ENCODE peak calls at places on chromosomes 1 and 21, in four cellular contexts. W, N, C and E are unnamed samples.
A peak's percentile ranks its signal among the peaks of the same experiment; 100 is the strongest.

GRCh38 chr21:16522512-16522911 is 792.7 kb downstream of the USP25 start:
- DNase-seq in W (no peak), N (no peak), C (no peak), E (peak; percentile 34)

GRCh38 chr21:44724166-44724565 is 12.8 kb upstream of the TSPEAR start:
- DNase-seq in W (no peak), N (no peak), C (no peak), E (no peak)

GRCh38 chr1:161799792-161800191 is 33.7 kb downstream of the ATF6 start:
- DNase-seq in W (no peak), N (no peak), C (no peak), E (no peak)

GRCh38 chr1:164446020-164446419 is 113.0 kb upstream of the PBX1 start:
- DNase-seq in W (no peak), N (no peak), C (no peak), E (no peak)

GRCh38 chr1:207218512-207219352 is 102.7 kb upstream of the CD55 start:
- DNase-seq in W (peak; percentile 10), N (no peak), C (no peak), E (no peak)

GRCh38 chr1:36187800-36188593 is 32.0 kb downstream of the MAP7D1 start:
- DNase-seq in W (peak; percentile 91), N (peak; percentile 86), C (peak; percentile 92), E (peak; percentile 92)

GRCh38 chr1:15523104-15523921 is 702 bp downstream of the CASP9 start:
- DNase-seq in W (no peak), N (no peak), C (no peak), E (no peak)

GRCh38 chr1:245855846-245856730 is 651.0 kb downstream of the SMYD3 start:
- DNase-seq in W (no peak), N (peak; percentile 22), C (no peak), E (no peak)

GRCh38 chr21:45128613-45129226 is 54.3 kb downstream of the ADARB1 start:
- DNase-seq in W (peak; percentile 82), N (peak; percentile 71), C (peak; percentile 63), E (peak; percentile 71)

GRCh38 chr1:154348429-154349076 is 23.2 kb downstream of the ATP8B2 start:
- DNase-seq in W (no peak), N (no peak), C (no peak), E (no peak)

DNA sequence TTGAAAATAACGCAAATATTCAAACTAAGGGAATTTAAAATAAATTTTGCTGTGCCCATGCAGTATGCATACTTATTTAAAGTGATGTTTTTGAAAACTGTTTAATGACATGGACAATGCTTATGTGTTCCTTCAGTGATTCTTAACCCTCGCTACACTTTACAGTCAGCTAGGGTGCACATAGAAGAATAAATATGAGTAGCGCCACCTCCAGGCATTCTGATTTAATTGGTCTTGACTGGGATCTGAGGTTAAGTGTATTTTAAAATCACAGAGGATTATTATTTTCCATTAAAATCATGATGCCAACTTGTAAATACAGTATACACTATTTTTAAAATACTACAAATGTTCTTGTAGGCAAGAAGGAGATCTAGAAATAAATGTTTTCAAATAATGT is 373.5 kb upstream of the ADGRL4 start:
- DNase-seq in W (no peak), N (no peak), C (no peak), E (no peak)
- TF ChIP-seq CTCF in W (no peak), N (peak; percentile 26), C (peak; percentile 66), E (no peak)

GRCh38 chr1:44074415-44074814 is 43.2 kb upstream of the SLC6A9 start:
- DNase-seq in W (no peak), N (no peak), C (no peak), E (no peak)

GRCh38 chr1:44077421-44077820 is 41.2 kb upstream of the KLF17 start:
- DNase-seq in W (no peak), N (no peak), C (no peak), E (no peak)

GRCh38 chr1:44076093-44076492 is 42.5 kb upstream of the KLF17 start:
- DNase-seq in W (no peak), N (no peak), C (no peak), E (no peak)

GRCh38 chr1:44072204-44072603 is 40.9 kb upstream of the SLC6A9 start:
- DNase-seq in W (peak; percentile 24), N (no peak), C (no peak), E (peak; percentile 73)

GRCh38 chr1:44073528-44073927 is 42.3 kb upstream of the SLC6A9 start:
- DNase-seq in W (no peak), N (no peak), C (no peak), E (no peak)
- TF ChIP-seq CTCF in W (no peak), N (no peak), C (no peak), E (no peak)

GRCh38 chr1:183483224-183483623 is 10.9 kb downstream of the SMG7 start:
- DNase-seq in W (no peak), N (no peak), C (no peak), E (no peak)

GRCh38 chr1:183487686-183488442 is 15.6 kb downstream of the SMG7 start:
- DNase-seq in W (no peak), N (no peak), C (no peak), E (no peak)

GRCh38 chr1:183480971-183481431 is 8.7 kb downstream of the SMG7 start:
- DNase-seq in W (no peak), N (no peak), C (no peak), E (peak; percentile 4)

DNA sequence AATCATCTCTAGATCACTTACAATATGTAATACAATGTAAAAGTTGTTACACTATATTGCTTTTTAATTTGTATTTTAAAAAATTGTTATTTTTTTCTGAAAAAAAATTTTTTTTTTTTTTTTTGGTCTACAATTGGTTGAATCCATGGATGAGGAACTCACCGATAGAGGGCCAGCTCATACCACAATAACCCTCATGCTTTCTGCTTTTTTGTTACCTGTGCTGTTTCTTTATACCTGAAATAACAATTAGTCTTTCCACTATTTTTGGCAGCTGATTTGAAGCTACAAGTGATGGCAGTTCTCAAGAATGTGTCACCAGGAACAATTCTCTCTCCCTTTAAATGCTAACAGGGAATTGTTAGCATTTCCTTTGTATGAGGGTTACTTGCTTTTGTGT is 12.0 kb downstream of the SMG7 start:
- DNase-seq in W (no peak), N (no peak), C (no peak), E (no peak)
- TF ChIP-seq CTCF in W (no peak), N (no peak), C (peak; percentile 57), E (no peak)

DNA sequence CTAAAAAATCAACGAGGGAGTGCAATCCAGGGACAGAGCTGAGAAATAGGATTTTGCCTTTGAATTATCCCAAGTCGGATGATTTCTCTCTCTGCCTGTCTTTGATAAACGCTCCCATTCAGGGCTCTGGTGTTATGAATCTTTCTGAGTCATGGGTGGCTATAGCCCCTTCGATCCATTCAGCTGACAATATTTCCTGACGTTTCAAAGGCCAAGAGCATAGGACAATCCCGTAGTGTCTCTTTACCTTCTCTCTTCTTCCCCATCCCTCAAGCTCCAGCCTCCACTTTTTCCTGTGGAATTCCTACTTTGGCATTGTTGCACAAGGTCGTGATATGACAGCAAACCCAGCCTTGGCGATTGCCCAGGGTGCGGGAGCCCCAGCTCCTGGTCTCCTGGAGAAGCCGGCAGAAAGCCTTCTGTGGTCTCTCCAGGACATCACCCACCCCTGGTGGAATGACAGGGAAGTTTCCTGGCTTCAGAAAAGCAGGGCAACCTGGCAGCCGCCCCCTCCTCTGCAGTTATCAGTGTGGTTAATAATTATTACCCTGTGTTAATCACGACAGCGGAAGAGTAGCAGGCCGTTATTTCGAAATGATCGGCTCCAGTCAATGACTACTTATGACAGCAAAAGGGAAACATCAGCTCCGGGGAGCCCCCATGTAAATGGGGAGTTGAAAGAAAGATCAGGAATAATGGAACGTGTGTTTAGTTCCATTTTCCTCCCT is 8.1 kb upstream of the PLXNA2 start:
- DNase-seq in W (peak; percentile 70), N (peak; percentile 31), C (peak; percentile 42), E (no peak)
- TF ChIP-seq CTCF in W (no peak), N (no peak), C (peak; percentile 58), E (peak; percentile 22)

GRCh38 chr1:85397490-85398044 is 67.4 kb downstream of the DDAH1 start:
- DNase-seq in W (no peak), N (no peak), C (no peak), E (no peak)

GRCh38 chr1:85394130-85394529 is 70.8 kb downstream of the DDAH1 start:
- DNase-seq in W (no peak), N (no peak), C (no peak), E (no peak)

GRCh38 chr1:85396194-85396593 is 68.8 kb downstream of the DDAH1 start:
- DNase-seq in W (no peak), N (no peak), C (no peak), E (no peak)

GRCh38 chr1:85393490-85393889 is 71.5 kb downstream of the DDAH1 start:
- DNase-seq in W (no peak), N (no peak), C (no peak), E (no peak)

DNA sequence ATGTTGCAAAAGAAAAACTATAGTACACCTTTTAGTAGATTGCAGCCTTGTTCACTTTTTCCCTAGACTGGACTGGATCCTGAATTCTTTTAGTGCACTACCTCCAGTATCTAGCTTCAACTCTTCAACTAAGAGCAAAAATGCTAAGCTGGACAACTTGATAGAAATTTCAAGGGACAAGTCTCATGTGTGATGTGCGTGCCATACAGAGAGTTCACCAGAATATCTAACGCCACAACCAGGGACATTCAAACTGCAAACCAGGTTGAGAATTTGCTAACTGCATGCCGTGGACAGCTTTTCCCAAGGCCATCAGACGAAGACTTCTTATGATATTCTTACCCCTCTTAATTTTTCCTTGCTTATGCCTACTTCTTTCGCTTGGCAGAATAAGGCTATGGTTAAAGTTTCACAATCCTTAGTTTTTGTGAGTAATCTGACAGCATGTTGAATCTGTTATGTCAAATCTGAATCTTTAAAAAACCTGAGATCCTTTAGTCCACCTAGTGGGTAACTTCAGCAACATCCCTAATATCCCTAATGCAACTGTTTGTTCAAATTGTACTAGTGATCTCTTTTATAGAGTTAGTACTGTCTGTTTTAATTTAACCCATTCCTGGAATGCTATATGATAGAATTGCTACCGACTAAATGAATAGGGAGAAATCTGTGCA is 66.4 kb downstream of the DDAH1 start:
- DNase-seq in W (no peak), N (no peak), C (no peak), E (peak; percentile 51)
- TF ChIP-seq CTCF in W (no peak), N (no peak), C (peak; percentile 54), E (peak; percentile 74)

GRCh38 chr1:232047473-232047872 is 420.9 kb downstream of the DISC1 start:
- DNase-seq in W (no peak), N (no peak), C (no peak), E (no peak)
- TF ChIP-seq CTCF in W (no peak), N (no peak), C (peak; percentile 51), E (no peak)

GRCh38 chr1:13520985-13521384 is 7.2 kb upstream of the LRRC38 start:
- DNase-seq in W (no peak), N (no peak), C (no peak), E (no peak)

GRCh38 chr1:13513063-13513884 is 529 bp downstream of the LRRC38 start:
- DNase-seq in W (no peak), N (peak; percentile 35), C (peak; percentile 50), E (no peak)

GRCh38 chr1:13516606-13517005 is 2.8 kb upstream of the LRRC38 start:
- DNase-seq in W (no peak), N (no peak), C (no peak), E (no peak)

GRCh38 chr1:13513885-13514546 is at the start of gene LRRC38:
- DNase-seq in W (no peak), N (peak; percentile 61), C (peak; percentile 71), E (no peak)

DNA sequence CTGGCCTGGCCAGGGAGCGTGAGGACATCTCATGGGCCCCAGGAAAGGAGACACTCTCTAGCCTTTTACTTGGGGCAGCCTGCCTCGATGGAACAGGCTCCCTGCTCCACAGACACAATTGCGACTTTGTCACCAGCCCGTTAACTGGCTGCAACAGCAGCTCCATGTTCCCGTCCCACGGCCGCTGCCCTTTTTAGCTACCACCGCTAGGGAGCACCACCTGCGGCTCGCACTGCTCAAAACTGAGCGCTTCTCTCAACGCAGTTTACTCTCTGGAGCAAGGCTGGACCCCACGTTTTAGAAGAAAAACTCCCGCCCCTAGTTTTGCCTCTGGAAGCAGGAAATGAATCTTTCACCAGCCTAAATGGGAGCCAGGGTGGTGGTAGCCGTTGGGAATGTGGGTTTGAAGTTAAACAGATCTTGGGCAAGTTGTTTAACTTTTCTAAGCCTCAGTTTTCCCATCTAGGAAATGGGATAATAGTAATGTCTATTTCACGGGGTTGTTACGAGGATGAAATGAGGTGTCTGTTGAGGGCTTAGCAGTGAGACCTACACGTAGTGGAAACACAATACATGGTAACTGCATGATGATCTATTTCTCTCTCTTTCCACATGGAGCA is 3.5 kb upstream of the LRRC38 start:
- DNase-seq in W (peak; percentile 2), N (peak; percentile 79), C (peak; percentile 75), E (no peak)
- TF ChIP-seq CTCF in W (no peak), N (peak; percentile 43), C (peak; percentile 80), E (peak; percentile 8)